ENCODE peak calls at places on chromosomes 7 and 10, in six cellular contexts. U is A549, C is K562, O is GM12878, H is upper lobe of left lung, J is HepG2. T is an unnamed sample. For H3K4me1, the result is how much of the 10 kb centered on the place peaks cover.

GRCh38 chr10:79628083-79628482 is 17.3 kb downstream of the SFTPA1 start:
- ATAC-seq in O (no peak), C (no peak), U (no peak), J (no peak), H (peak), T (no peak)

GRCh38 chr10:46216003-46216634 is 70.7 kb upstream of the ANTXRL start:
- ATAC-seq in H (peak), C (no peak), O (no peak), U (no peak), J (no peak), T (no peak)

GRCh38 chr7:86765931-86766330 is 122.2 kb downstream of the GRM3 start:
- ATAC-seq in H (peak), U (no peak), J (no peak), C (no peak), O (no peak), T (no peak)

GRCh38 chr10:30019468-30019867 is 39.9 kb downstream of the JCAD start:
- ATAC-seq in J (no peak), C (no peak), O (no peak), U (no peak), H (no peak), T (no peak)

GRCh38 chr10:131739201-131739600 is 161.6 kb upstream of the PPP2R2D start:
- ATAC-seq in O (no peak), J (no peak), U (no peak), C (no peak), H (no peak), T (no peak)

GRCh38 chr7:156376317-156376716 is 264.3 kb upstream of the RNF32 start:
- ATAC-seq in C (no peak), U (no peak), H (no peak), O (peak), J (no peak), T (no peak)

GRCh38 chr10:106836923-106837322 is 327.6 kb downstream of the SORCS1 start:
- ATAC-seq in U (no peak), J (no peak), C (no peak), H (no peak), O (peak), T (peak)

GRCh38 chr10:95542761-95543160 is 18.4 kb downstream of the SORBS1 start:
- ATAC-seq in J (no peak), O (no peak), H (no peak), U (no peak), C (peak), T (no peak)

GRCh38 chr10:131630772-131631258 is 270.0 kb upstream of the PPP2R2D start:
- ATAC-seq in U (no peak), O (no peak), J (peak), C (no peak), H (no peak), T (no peak)

GRCh38 chr10:7102557-7103349 is 308.1 kb downstream of the SFMBT2 start:
- ATAC-seq in C (no peak), O (peak), J (no peak), U (no peak), H (no peak), T (no peak)

GRCh38 chr7:30987178-30987577 is 23.4 kb downstream of the GHRHR start:
- ATAC-seq in H (no peak), U (no peak), J (no peak), O (no peak), C (no peak), T (no peak)
- H3K4me1 ChIP-seq in H (under half), U (under half), J (under half), O (under half), C (under half), T (under half)

GRCh38 chr10:76291175-76291574 is 859.8 kb downstream of the LRMDA start:
- ATAC-seq in U (no peak), C (no peak), J (no peak), H (no peak), O (no peak), T (no peak)
- TF ChIP-seq EP300 in U (no peak), C (no peak), J (no peak), H (no peak), O (no peak), T (no peak)

GRCh38 chr10:63262674-63263073 is 129.5 kb downstream of the NRBF2 start:
- ATAC-seq in H (no peak), C (no peak), O (peak), J (no peak), U (no peak), T (no peak)
- H3K4me1 ChIP-seq in H (half or more), C (under half), O (under half), J (half or more), U (under half), T (half or more)

GRCh38 chr7:95493844-95494243 is 8.1 kb downstream of the ASB4 start:
- ATAC-seq in C (no peak), O (no peak), U (no peak), J (peak), H (no peak), T (no peak)

GRCh38 chr7:95493247-95493646 is 7.5 kb downstream of the ASB4 start:
- ATAC-seq in O (no peak), C (no peak), U (no peak), H (no peak), J (no peak), T (no peak)

GRCh38 chr7:95490366-95490765 is 4.6 kb downstream of the ASB4 start:
- ATAC-seq in C (no peak), H (no peak), O (no peak), J (peak), U (peak), T (no peak)

GRCh38 chr7:95491201-95491600 is 5.5 kb downstream of the ASB4 start:
- ATAC-seq in U (no peak), J (no peak), O (no peak), H (peak), C (no peak), T (no peak)

DNA sequence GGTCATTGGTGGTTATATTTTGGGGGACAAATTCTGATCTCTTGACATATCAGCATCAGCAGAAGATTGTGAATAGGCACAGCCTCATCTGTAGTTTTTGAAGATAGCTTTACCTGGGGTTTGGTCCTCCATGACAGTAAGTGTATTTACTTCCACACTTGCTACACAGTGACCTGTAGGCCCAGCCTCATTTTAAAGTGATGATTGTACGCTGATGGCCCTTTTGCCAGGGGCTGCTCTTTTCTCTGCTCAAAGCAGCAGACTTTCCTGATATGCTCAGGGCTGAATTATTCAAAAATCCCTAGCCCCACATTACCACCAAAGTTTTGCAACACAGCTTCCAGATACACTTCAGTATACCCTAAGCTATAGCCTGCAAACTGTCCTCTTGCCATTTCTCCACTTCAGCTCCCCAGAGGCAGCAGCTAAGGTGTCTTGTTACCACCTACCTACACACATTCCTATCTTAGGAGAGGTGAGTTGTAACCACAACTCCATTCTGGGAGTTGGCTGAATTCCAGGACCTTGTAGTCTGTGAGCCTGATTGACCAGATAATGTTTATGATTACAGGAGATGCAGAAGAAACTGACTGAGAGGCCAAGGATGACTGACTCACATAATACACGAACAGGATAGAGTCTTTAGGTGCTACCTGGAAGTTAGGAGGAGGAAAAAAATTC is 6.0 kb downstream of the ASB4 start:
- ATAC-seq in O (no peak), H (no peak), U (peak), C (no peak), J (peak), T (no peak)
- TF ChIP-seq EP300 in O (no peak), H (no peak), U (no peak), C (no peak), J (no peak), T (no peak)

GRCh38 chr10:124648131-124648475 is 96.1 kb downstream of the FAM53B start:
- ATAC-seq in H (no peak), J (no peak), C (peak), U (no peak), O (peak), T (no peak)
- H3K4me1 ChIP-seq in H (half or more), J (half or more), C (under half), U (under half), O (half or more), T (under half)

DNA sequence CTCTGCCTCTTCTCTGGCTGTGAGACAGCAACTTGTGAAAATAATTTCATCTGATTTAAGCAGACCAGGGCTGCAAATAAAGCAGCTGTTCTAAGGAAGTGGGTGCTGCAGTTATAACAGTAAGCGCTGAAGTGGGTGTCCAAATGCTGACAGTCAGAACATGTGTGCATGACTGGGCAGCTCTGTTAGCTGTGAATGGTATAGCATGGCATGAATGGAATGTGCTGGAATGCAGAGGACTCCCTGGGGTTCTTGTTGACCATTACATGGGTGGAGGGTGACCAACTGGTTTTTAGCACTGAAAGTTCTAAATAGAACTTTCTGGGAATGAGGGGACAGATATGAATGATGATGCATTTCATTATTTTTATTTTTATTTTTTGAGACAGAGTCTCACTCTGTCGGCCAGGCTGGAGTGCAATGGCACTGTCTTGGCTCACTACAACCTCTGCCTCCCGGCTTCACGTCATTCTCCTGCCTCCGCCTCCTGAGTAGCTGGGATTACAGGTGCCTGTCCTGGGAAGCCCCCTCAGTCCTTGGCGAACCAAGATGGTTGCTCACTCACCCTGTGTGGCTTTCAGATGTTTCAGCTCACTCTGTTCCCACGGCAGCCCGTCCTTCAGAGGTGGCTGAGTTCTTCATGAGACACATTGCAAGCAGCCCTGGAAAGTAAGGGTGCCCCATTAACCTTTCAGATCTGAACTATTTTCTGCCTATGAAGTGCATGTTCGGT is 319.8 kb upstream of the PHYHIPL start:
- ATAC-seq in U (peak), H (peak), C (no peak), J (peak), O (no peak), T (peak)
- TF ChIP-seq EP300 in U (peak), H (no peak), C (no peak), J (no peak), O (no peak), T (no peak)

GRCh38 chr7:25952277-25953057 is 199.5 kb upstream of the NFE2L3 start:
- ATAC-seq in O (no peak), H (no peak), U (no peak), C (no peak), J (peak), T (no peak)
- H3K4me1 ChIP-seq in O (under half), H (under half), U (under half), C (under half), J (under half), T (under half)

T was measured in gastroesophageal sphincter.